ENCODE peak calls at places on chromosome 7, in six cellular contexts. K, J, L, A, N and S are unnamed samples.

GRCh38 chr7:120272261-120272895 is 597 bp upstream of the KCND2 start:
- DNase-seq in K (no peak), J (no peak), L (peak; percentile 74), A (peak; percentile 76), N (no peak), S (no peak)

GRCh38 chr7:88480901-88481300 is 174.2 kb upstream of the STEAP4 start:
- DNase-seq in K (no peak), J (peak; percentile 22), L (no peak), A (no peak), N (no peak), S (no peak)

GRCh38 chr7:131235489-131236317 is 92.0 kb upstream of the MKLN1 start:
- DNase-seq in K (no peak), J (no peak), L (peak; percentile 57), A (peak; percentile 98), N (peak; percentile 50), S (no peak)

GRCh38 chr7:69232445-69233376 is 365.6 kb upstream of the AUTS2 start:
- DNase-seq in K (no peak), J (no peak), L (peak; percentile 94), A (no peak), N (no peak), S (no peak)

GRCh38 chr7:81632418-81632817 is 137.4 kb downstream of the HGF start:
- DNase-seq in K (no peak), J (no peak), L (no peak), A (no peak), N (no peak), S (no peak)

GRCh38 chr7:50391386-50391785 is 58.8 kb downstream of the FIGNL1 start:
- DNase-seq in K (no peak), J (no peak), L (no peak), A (no peak), N (no peak), S (no peak)

GRCh38 chr7:23254051-23254681 is 7.6 kb downstream of the GPNMB start:
- DNase-seq in K (no peak), J (no peak), L (no peak), A (no peak), N (no peak), S (no peak)

GRCh38 chr7:64874562-64875250 is 28.4 kb upstream of the ZNF273 start:
- DNase-seq in K (no peak), J (peak; percentile 12), L (peak; percentile 20), A (no peak), N (no peak), S (no peak)

GRCh38 chr7:86469680-86470295 is 173.9 kb upstream of the GRM3 start:
- DNase-seq in K (peak; percentile 70), J (peak; percentile 62), L (peak; percentile 93), A (peak; percentile 78), N (no peak), S (no peak)

GRCh38 chr7:157587051-157587450 is 250.2 kb downstream of the DNAJB6 start:
- DNase-seq in K (no peak), J (no peak), L (no peak), A (no peak), N (no peak), S (no peak)
- H3K9me3 ChIP-seq in K (no peaks in the 10 kb centered on the region), J (no peaks in the 10 kb centered on the region), L (peaks cover 70% of the 10 kb centered on the region), A (no peaks in the 10 kb centered on the region), N (no peaks in the 10 kb centered on the region), S (peaks cover 4% of the 10 kb centered on the region)

GRCh38 chr7:116293139-116293538 is 82.8 kb downstream of the TES start:
- DNase-seq in K (no peak), J (no peak), L (no peak), A (no peak), N (no peak), S (no peak)
- TF ChIP-seq CTCF in K (no peak), J (no peak), L (peak; percentile 66), A (no peak), N (no peak), S (no peak)

GRCh38 chr7:148973256-148973655 is 55.0 kb downstream of the PDIA4 start:
- DNase-seq in K (no peak), J (no peak), L (no peak), A (no peak), N (no peak), S (no peak)
- H3K9me3 ChIP-seq in K (no peaks in the 10 kb centered on the region), J (no peaks in the 10 kb centered on the region), L (no peaks in the 10 kb centered on the region), A (no peaks in the 10 kb centered on the region), N (no peaks in the 10 kb centered on the region), S (no peaks in the 10 kb centered on the region)

DNA sequence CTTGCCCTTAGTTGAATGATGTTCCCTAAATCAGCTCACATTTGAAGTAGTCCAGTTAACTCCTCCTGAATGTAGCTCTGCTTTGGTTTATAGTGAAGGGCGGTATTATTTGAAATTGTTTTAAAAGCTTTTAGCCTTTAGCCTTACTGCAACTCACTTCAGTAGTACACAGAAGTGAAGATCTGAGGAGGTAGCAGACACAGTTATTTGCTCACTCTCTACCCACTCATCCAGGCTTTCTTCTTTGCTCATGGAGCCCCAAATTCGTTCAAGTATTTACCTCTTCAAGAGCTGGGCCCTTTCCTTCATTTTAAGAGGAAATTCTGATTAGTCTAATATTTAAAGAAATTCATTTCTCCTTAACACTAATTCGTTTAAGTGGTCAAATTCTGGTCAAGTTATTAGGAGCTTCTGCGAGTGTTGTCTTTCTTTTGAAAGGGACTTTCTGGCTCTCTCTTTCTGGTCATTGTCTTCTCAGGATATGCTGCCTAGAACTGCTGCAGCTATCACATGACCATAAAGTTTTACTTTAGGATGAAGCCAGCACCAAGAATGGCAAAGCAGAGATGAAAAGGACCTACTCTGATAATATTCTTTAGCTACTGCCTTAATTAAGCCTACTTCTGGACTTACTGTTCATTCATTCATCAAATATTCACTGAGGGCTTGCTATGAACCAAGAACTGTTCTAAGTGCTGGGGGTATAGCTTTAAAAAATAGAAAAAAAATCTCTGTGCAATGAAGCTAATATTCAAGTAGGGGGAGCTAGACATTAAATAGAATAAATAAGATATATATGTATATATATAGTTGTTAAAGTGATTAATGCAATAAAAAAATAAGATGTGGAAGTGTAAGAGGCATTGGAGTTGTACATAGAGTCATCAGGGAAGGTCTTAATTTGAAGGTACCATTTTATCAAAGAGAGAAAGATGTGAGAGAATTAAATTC is 180.9 kb upstream of the AGR3 start:
- DNase-seq in K (no peak), J (no peak), L (no peak), A (peak; percentile 30), N (no peak), S (no peak)
- TF ChIP-seq CTCF in K (peak; percentile 9), J (no peak), L (peak; percentile 44), A (peak; percentile 33), N (peak; percentile 49), S (no peak)

GRCh38 chr7:99525713-99526440 is 21.4 kb downstream of the ZKSCAN5 start:
- DNase-seq in K (no peak), J (no peak), L (peak; percentile 61), A (no peak), N (peak; percentile 3), S (no peak)
- H3K9me3 ChIP-seq in K (peaks cover 8% of the 10 kb centered on the region), J (peaks cover 3% of the 10 kb centered on the region), L (peaks cover 28% of the 10 kb centered on the region), A (no peaks in the 10 kb centered on the region), N (peaks cover 6% of the 10 kb centered on the region), S (peaks cover 14% of the 10 kb centered on the region)

DNA sequence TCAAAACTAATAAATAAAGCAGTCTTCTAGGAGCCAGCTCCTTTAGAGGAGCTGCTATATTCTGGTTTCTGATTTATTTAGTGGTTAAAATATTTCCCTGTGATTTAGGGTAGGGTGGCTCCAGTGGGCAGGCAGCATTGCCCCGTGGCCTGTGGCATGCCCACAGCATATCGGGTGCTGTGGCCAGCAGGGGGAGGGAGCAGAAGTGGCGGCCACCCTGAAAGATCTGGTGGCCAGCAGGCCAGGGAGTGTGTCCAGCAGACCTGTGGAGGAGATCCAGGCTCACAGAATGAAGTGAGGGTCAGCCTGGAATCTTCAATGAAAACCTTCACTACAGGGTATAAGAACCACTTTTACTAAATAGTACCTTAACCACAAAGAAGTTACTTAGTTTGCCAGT is 189.2 kb downstream of the TAX1BP1 start:
- DNase-seq in K (no peak), J (no peak), L (no peak), A (no peak), N (no peak), S (no peak)
- TF ChIP-seq CTCF in K (no peak), J (no peak), L (peak; percentile 39), A (no peak), N (no peak), S (no peak)

DNA sequence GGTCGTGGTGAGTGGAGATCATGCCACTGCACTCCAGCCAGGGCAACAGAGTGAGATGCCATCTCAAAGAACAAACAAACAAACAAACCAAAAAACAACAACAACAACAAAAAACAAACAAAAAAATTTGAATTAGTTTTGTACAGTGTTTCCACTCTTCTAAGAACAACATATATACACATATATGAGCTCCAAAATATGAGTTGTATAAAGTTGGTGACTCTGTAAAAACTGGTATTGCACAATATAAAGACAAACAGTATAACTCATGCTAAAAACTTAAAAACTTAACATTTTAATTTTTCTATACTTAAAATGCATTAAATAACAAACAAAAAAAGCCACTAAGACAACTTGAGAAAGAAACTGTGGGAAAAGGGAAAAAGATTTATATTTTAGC is 46.0 kb downstream of the AKR1B15 start:
- DNase-seq in K (no peak), J (no peak), L (no peak), A (no peak), N (no peak), S (no peak)
- H3K9me3 ChIP-seq in K (no peaks in the 10 kb centered on the region), J (no peaks in the 10 kb centered on the region), L (no peaks in the 10 kb centered on the region), A (no peaks in the 10 kb centered on the region), N (no peaks in the 10 kb centered on the region), S (peaks cover 7% of the 10 kb centered on the region)

GRCh38 chr7:154183482-154183881 is 131.3 kb downstream of the DPP6 start:
- DNase-seq in K (no peak), J (no peak), L (peak; percentile 58), A (no peak), N (no peak), S (no peak)
- TF ChIP-seq CTCF in K (no peak), J (no peak), L (no peak), A (no peak), N (no peak), S (no peak)

GRCh38 chr7:80472491-80473200 is 39.2 kb downstream of the GNAT3 start:
- DNase-seq in K (no peak), J (no peak), L (no peak), A (peak; percentile 37), N (no peak), S (no peak)
- H3K9me3 ChIP-seq in K (no peaks in the 10 kb centered on the region), J (no peaks in the 10 kb centered on the region), L (no peaks in the 10 kb centered on the region), A (no peaks in the 10 kb centered on the region), N (no peaks in the 10 kb centered on the region), S (no peaks in the 10 kb centered on the region)